ENCODE peak calls at places on chromosomes 2 and 18, in six cellular contexts. G is H1, W is pancreas, K is sigmoid colon, A is AG09309, N is astrocyte. B is an unnamed sample.

GRCh38 chr18:50970006-50970405 is 2.2 kb downstream of the ELAC1 start:
- DNase-seq in W (peak; percentile 61), N (no peak), G (no peak), K (no peak), A (no peak), B (no peak)

GRCh38 chr2:241741016-241741415 is 6.6 kb downstream of the D2HGDH start:
- DNase-seq in N (no peak), A (no peak), W (no peak), K (no peak), G (no peak), B (no peak)

GRCh38 chr2:163066085-163066484 is 227.5 kb upstream of the KCNH7 start:
- DNase-seq in K (no peak), G (no peak), N (no peak), W (no peak), A (no peak), B (no peak)

GRCh38 chr2:24021122-24021998 is 11.5 kb downstream of the MFSD2B start:
- DNase-seq in A (no peak), K (no peak), G (peak; percentile 83), N (no peak), W (no peak), B (no peak)

GRCh38 chr2:38797953-38798352 is 19.9 kb downstream of the GEMIN6 start:
- DNase-seq in G (no peak), N (no peak), A (no peak), W (no peak), K (no peak), B (no peak)

GRCh38 chr2:234865586-234865985 is 86.2 kb upstream of the SH3BP4 start:
- DNase-seq in A (no peak), G (no peak), K (no peak), N (no peak), W (no peak), B (no peak)

GRCh38 chr2:171316220-171316619 is 117.6 kb downstream of the METTL8 start:
- DNase-seq in K (no peak), G (peak; percentile 48), N (peak; percentile 7), A (no peak), W (no peak), B (no peak)

GRCh38 chr2:17148298-17149228 is 369.7 kb downstream of the RAD51AP2 start:
- DNase-seq in G (peak; percentile 56), K (no peak), N (no peak), W (no peak), A (peak; percentile 5), B (no peak)

GRCh38 chr2:201933792-201934229 is 99.8 kb upstream of the FZD7 start:
- DNase-seq in N (peak; percentile 66), A (no peak), W (no peak), G (no peak), K (no peak), B (no peak)

GRCh38 chr2:42495611-42496010 is 1.8 kb upstream of the KCNG3 start:
- DNase-seq in G (no peak), N (no peak), A (no peak), K (no peak), W (no peak), B (no peak)

GRCh38 chr2:18437909-18438308 is 122.5 kb downstream of the RDH14 start:
- DNase-seq in N (no peak), K (no peak), G (no peak), W (no peak), A (no peak), B (no peak)

GRCh38 chr2:169509230-169509917 is at the start of gene KLHL41:
- DNase-seq in N (peak; percentile 32), W (no peak), K (no peak), G (no peak), A (no peak), B (peak; percentile 19)

GRCh38 chr2:226158229-226158628 is 641.4 kb downstream of the IRS1 start:
- DNase-seq in K (no peak), G (no peak), N (no peak), A (no peak), W (no peak), B (no peak)

GRCh38 chr2:84901593-84902120 is 3.8 kb upstream of the TMSB10 start:
- DNase-seq in A (peak; percentile 70), W (no peak), N (peak; percentile 93), K (no peak), G (no peak), B (no peak)

GRCh38 chr2:191180712-191181111 is 29.9 kb upstream of the STAT4 start:
- DNase-seq in N (no peak), A (no peak), G (no peak), K (no peak), W (no peak), B (no peak)

DNA sequence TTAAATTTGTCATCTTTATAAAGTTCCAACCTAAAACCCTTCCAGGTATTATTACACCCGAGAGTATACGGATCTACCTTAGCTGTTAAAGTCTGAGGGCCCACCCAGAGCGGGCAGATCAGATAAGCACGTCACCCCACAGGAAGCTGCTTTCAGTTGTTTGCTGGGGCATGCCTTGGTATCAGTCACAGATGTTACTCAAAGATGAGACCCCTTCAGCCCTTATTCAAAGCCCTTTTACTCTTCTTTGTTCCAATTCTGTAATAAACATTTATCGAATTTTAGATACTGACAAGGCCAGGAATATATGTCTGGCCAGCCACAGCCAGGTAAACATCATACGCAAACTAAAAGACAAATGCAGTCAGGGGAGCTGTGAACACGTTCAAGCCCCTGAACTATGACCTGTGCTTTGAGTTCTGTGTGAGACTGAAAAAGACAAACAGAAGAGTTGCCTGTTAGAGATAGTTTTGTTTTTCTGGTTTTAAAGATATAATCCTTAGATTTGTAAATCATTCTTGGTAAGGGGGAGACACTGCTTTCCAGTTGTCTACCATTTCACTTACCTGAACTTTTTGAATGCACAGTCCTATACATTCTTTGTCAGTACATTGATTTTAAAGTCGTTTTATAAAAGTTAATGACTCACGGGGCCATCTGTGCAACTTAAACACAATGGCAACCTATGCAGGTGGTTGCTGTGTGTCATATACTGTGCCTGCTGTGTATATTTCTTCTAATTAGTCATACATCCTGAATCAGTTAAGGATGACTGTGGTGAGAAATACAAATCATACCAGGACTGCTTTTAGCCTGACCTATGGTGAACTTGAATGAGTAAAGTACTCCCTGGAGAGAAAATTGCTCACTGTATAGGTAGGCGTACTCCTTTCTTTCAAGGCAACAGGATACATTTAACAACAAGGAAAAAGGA is 100.5 kb upstream of the ITPRID2 start:
- DNase-seq in G (no peak), A (peak; percentile 79), N (peak; percentile 99), K (no peak), W (no peak), B (peak; percentile 67)
- H3K4me3 ChIP-seq in G (no peak overlapping the region), A (no peak overlapping the region), N (no peak overlapping the region), K (no peak overlapping the region), W (no peak overlapping the region), B (no peak overlapping the region)

GRCh38 chr2:239135531-239135930 is 265.3 kb downstream of the HDAC4 start:
- DNase-seq in N (no peak), W (no peak), K (no peak), G (no peak), A (no peak), B (no peak)
- TF ChIP-seq CTCF in N (no peak), W (no peak), K (no peak), G (no peak), A (no peak), B (no peak)

GRCh38 chr2:209209943-209210342 is 213.9 kb upstream of the MAP2 start:
- DNase-seq in N (no peak), W (no peak), K (no peak), A (no peak), G (no peak), B (no peak)

DNA sequence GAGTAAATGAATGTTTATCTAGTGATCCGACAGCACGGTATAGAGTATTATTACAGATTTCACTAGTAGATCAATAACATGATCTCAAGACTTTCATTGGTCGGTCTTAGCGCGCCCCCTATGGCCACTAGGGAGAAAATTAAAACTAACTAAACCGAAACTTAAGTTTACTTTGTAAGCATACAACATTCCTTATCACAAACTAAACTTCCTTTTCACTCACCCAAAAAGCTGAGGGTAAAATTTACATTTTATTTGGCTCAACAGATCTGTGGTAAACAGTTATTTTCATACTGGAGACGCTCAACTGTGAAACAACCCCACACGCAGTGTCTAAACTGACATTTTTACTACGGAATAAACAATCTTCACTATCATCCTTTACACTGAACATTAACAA is 215.6 kb upstream of the MAP2 start:
- DNase-seq in G (peak; percentile 62), K (no peak), A (no peak), N (no peak), W (peak; percentile 23), B (peak; percentile 0)
- H3K4me3 ChIP-seq in G (peak overlapping the region; percentile 0), K (no peak overlapping the region), A (no peak overlapping the region), N (no peak overlapping the region), W (peak overlapping the region; percentile 6), B (no peak overlapping the region)

DNA sequence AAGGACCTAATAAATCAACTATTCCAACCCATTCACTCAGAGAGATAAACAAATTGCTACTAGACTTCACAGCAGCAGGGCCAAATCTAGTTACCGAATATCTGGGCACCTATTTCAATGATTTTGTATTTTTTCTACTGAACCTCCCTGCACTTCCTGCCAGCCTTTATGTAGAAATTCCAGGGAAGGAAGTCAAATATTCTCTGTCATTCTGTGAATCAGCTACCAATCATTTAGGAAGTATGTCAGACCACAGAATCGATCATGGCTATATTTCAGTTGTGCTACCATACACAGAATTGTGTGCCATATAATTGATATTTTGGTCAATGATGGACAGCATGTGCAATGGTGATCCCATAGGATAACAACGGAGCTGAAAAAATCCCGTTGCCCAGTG is 109.6 kb upstream of the SPOPL start:
- DNase-seq in A (no peak), K (no peak), G (no peak), W (no peak), N (peak; percentile 0), B (no peak)
- TF ChIP-seq CTCF in A (no peak), K (no peak), G (no peak), W (no peak), N (no peak), B (no peak)